ENCODE peak calls at places on chromosome 4, in nine cellular contexts. R is colonic mucosa, O is COR-L47, W is HEK293T, S is thoracic aorta, P is transverse colon, M is astrocyte of the spinal cord, H is M059J, Z is neural crest cell. K is an unnamed sample.

GRCh38 chr4:16765549-16765948 is 132.9 kb downstream of the LDB2 start:
- DNase-seq in H (peak; percentile 48), O (no peak), M (no peak), R (no peak), S (no peak), P (no peak), Z (no peak), W (no peak), K (no peak)

GRCh38 chr4:3440979-3441500 is 728 bp upstream of the HGFAC start:
- DNase-seq in O (no peak), M (no peak), P (no peak), Z (no peak), H (peak; percentile 85), W (no peak), R (no peak), S (no peak), K (no peak)

GRCh38 chr4:56496241-56496640 is 9.3 kb upstream of the ARL9 start:
- DNase-seq in P (no peak), R (no peak), Z (no peak), O (no peak), H (no peak), S (no peak), M (no peak), W (no peak), K (no peak)

GRCh38 chr4:70269674-70270073 is 27.3 kb downstream of the CSN3 start:
- DNase-seq in S (no peak), W (no peak), P (no peak), M (no peak), H (peak; percentile 3), Z (no peak), O (no peak), R (no peak), K (no peak)

GRCh38 chr4:119189638-119190037 is 22.9 kb upstream of the USP53 start:
- DNase-seq in O (no peak), R (no peak), M (no peak), P (no peak), Z (no peak), S (no peak), H (no peak), W (no peak), K (no peak)

GRCh38 chr4:98828801-98829200 is 100.1 kb downstream of the EIF4E start:
- DNase-seq in S (no peak), R (peak; percentile 27), H (peak; percentile 49), M (peak; percentile 12), Z (no peak), O (no peak), P (peak; percentile 13), W (no peak), K (peak; percentile 41)

GRCh38 chr4:3716034-3716875 is 49.9 kb upstream of the ADRA2C start:
- DNase-seq in R (no peak), S (no peak), O (no peak), Z (no peak), W (no peak), H (no peak), M (no peak), P (no peak), K (no peak)

GRCh38 chr4:13705521-13706035 is 78.1 kb upstream of the BOD1L1 start:
- DNase-seq in P (peak; percentile 61), R (peak; percentile 71), H (peak; percentile 84), O (no peak), W (no peak), Z (no peak), S (no peak), M (no peak), K (peak; percentile 1)

GRCh38 chr4:30181918-30182317 is 538.3 kb upstream of the PCDH7 start:
- DNase-seq in W (no peak), S (no peak), P (no peak), O (no peak), M (peak; percentile 19), H (peak; percentile 52), R (no peak), Z (no peak), K (no peak)

GRCh38 chr4:74235135-74235534 is 73.1 kb upstream of the EPGN start:
- DNase-seq in R (no peak), H (no peak), P (no peak), O (no peak), Z (no peak), S (no peak), M (no peak), W (no peak), K (no peak)

GRCh38 chr4:30854566-30854965 is 134.4 kb downstream of the PCDH7 start:
- DNase-seq in H (no peak), O (no peak), W (no peak), S (no peak), R (no peak), M (no peak), P (no peak), Z (no peak), K (no peak)

GRCh38 chr4:131509521-131509920 is 1639.6 kb upstream of the PCDH10 start:
- DNase-seq in H (no peak), P (no peak), W (no peak), O (no peak), S (no peak), M (peak; percentile 9), R (no peak), Z (no peak), K (no peak)

GRCh38 chr4:137390141-137390540 is 142.2 kb downstream of the PCDH18 start:
- DNase-seq in W (no peak), R (no peak), H (no peak), M (peak; percentile 68), O (no peak), P (no peak), Z (no peak), S (no peak), K (no peak)

GRCh38 chr4:26010266-26010665 is 96.2 kb downstream of the SMIM20 start:
- DNase-seq in H (peak; percentile 49), Z (no peak), P (no peak), O (no peak), R (no peak), W (no peak), M (no peak), S (no peak), K (no peak)

K was measured in Caco-2.